ENCODE peak calls at places on chromosome 15, in four cellular contexts. One of them, this sample, is unnamed.

GRCh38 chr15:62758126-62758951 is 284.2 kb upstream of the TPM1 start:
- DNase-seq in suprapubic skin: no peak
- DNase-seq in heart left ventricle: no peak
- DNase-seq in stimulated activated naive CD4-positive, alpha-beta T cell: no peak
- DNase-seq in this sample: no peak

GRCh38 chr15:45314960-45315359 is 62.9 kb downstream of the SLC28A2 start:
- DNase-seq in suprapubic skin: no peak
- DNase-seq in heart left ventricle: peak; percentile 23
- DNase-seq in stimulated activated naive CD4-positive, alpha-beta T cell: no peak
- DNase-seq in this sample: no peak

GRCh38 chr15:25777047-25777446 is 86.1 kb downstream of the ATP10A start:
- DNase-seq in suprapubic skin: no peak
- DNase-seq in heart left ventricle: no peak
- DNase-seq in stimulated activated naive CD4-positive, alpha-beta T cell: no peak
- DNase-seq in this sample: no peak

GRCh38 chr15:23648920-23649515 is 1.4 kb upstream of the MAGEL2 start:
- DNase-seq in suprapubic skin: no peak
- DNase-seq in heart left ventricle: no peak
- DNase-seq in stimulated activated naive CD4-positive, alpha-beta T cell: peak; percentile 4
- DNase-seq in this sample: peak; percentile 62

GRCh38 chr15:64426845-64427465 is 33.4 kb upstream of the ZNF609 start:
- DNase-seq in suprapubic skin: no peak
- DNase-seq in heart left ventricle: no peak
- DNase-seq in stimulated activated naive CD4-positive, alpha-beta T cell: no peak
- DNase-seq in this sample: peak; percentile 7

GRCh38 chr15:45111390-45112142 is 2.4 kb downstream of the DUOX2 start:
- DNase-seq in suprapubic skin: no peak
- DNase-seq in heart left ventricle: no peak
- DNase-seq in stimulated activated naive CD4-positive, alpha-beta T cell: no peak
- DNase-seq in this sample: no peak

GRCh38 chr15:77160562-77161481 is 89.9 kb upstream of the TSPAN3 start:
- DNase-seq in suprapubic skin: no peak
- DNase-seq in heart left ventricle: no peak
- DNase-seq in stimulated activated naive CD4-positive, alpha-beta T cell: no peak
- DNase-seq in this sample: no peak

GRCh38 chr15:70343961-70344360 is 246.2 kb upstream of the TLE3 start:
- DNase-seq in suprapubic skin: no peak
- DNase-seq in heart left ventricle: no peak
- DNase-seq in stimulated activated naive CD4-positive, alpha-beta T cell: no peak
- DNase-seq in this sample: no peak

GRCh38 chr15:49847937-49848823 is 227.3 kb downstream of the DTWD1 start:
- DNase-seq in suprapubic skin: no peak
- DNase-seq in heart left ventricle: no peak
- DNase-seq in stimulated activated naive CD4-positive, alpha-beta T cell: no peak
- DNase-seq in this sample: no peak

GRCh38 chr15:85702321-85703230 is 92.1 kb downstream of the KLHL25 start:
- DNase-seq in suprapubic skin: no peak
- DNase-seq in heart left ventricle: no peak
- DNase-seq in stimulated activated naive CD4-positive, alpha-beta T cell: no peak
- DNase-seq in this sample: no peak

GRCh38 chr15:83732770-83733169 is 78.8 kb downstream of the ADAMTSL3 start:
- DNase-seq in suprapubic skin: no peak
- DNase-seq in heart left ventricle: no peak
- DNase-seq in stimulated activated naive CD4-positive, alpha-beta T cell: no peak
- DNase-seq in this sample: no peak

GRCh38 chr15:67884009-67884408 is 44.2 kb upstream of the RNU6-1 start:
- DNase-seq in suprapubic skin: no peak
- DNase-seq in heart left ventricle: no peak
- DNase-seq in stimulated activated naive CD4-positive, alpha-beta T cell: no peak
- DNase-seq in this sample: no peak

GRCh38 chr15:100680726-100681125 is 78.3 kb downstream of the ASB7 start:
- DNase-seq in suprapubic skin: no peak
- DNase-seq in heart left ventricle: no peak
- DNase-seq in stimulated activated naive CD4-positive, alpha-beta T cell: no peak
- DNase-seq in this sample: no peak

GRCh38 chr15:57551717-57552677 is 39.7 kb upstream of the MYZAP start:
- DNase-seq in suprapubic skin: no peak
- DNase-seq in heart left ventricle: peak; percentile 65
- DNase-seq in stimulated activated naive CD4-positive, alpha-beta T cell: no peak
- DNase-seq in this sample: no peak

GRCh38 chr15:71080705-71081104 is 34.6 kb upstream of the THSD4 start:
- DNase-seq in suprapubic skin: no peak
- DNase-seq in heart left ventricle: no peak
- DNase-seq in stimulated activated naive CD4-positive, alpha-beta T cell: no peak
- DNase-seq in this sample: no peak

GRCh38 chr15:79516646-79517045 is 84.5 kb downstream of the MINAR1 start:
- DNase-seq in suprapubic skin: no peak
- DNase-seq in heart left ventricle: no peak
- DNase-seq in stimulated activated naive CD4-positive, alpha-beta T cell: no peak
- DNase-seq in this sample: no peak

GRCh38 chr15:67125589-67126502 is 60.4 kb downstream of the SMAD3 start:
- DNase-seq in suprapubic skin: peak; percentile 89
- DNase-seq in heart left ventricle: peak; percentile 85
- DNase-seq in stimulated activated naive CD4-positive, alpha-beta T cell: no peak
- DNase-seq in this sample: no peak

GRCh38 chr15:65275104-65275727 is 11.5 kb downstream of the PARP16 start:
- DNase-seq in suprapubic skin: no peak
- DNase-seq in heart left ventricle: no peak
- DNase-seq in stimulated activated naive CD4-positive, alpha-beta T cell: no peak
- DNase-seq in this sample: no peak

GRCh38 chr15:30859091-30859874 is 44.4 kb upstream of the FAN1 start:
- DNase-seq in suprapubic skin: no peak
- DNase-seq in heart left ventricle: no peak
- DNase-seq in stimulated activated naive CD4-positive, alpha-beta T cell: no peak
- DNase-seq in this sample: peak; percentile 17

GRCh38 chr15:70514236-70514635 is 249.1 kb downstream of the UACA start:
- DNase-seq in suprapubic skin: no peak
- DNase-seq in heart left ventricle: no peak
- DNase-seq in stimulated activated naive CD4-positive, alpha-beta T cell: no peak
- DNase-seq in this sample: no peak

GRCh38 chr15:40043927-40044716 is 5.1 kb upstream of the SRP14 start:
- DNase-seq in suprapubic skin: no peak
- DNase-seq in heart left ventricle: no peak
- DNase-seq in stimulated activated naive CD4-positive, alpha-beta T cell: no peak
- DNase-seq in this sample: no peak

GRCh38 chr15:40894689-40895308 is 549 bp downstream of the VPS18 start:
- DNase-seq in suprapubic skin: no peak
- DNase-seq in heart left ventricle: no peak
- DNase-seq in stimulated activated naive CD4-positive, alpha-beta T cell: peak; percentile 47
- DNase-seq in this sample: peak; percentile 74

GRCh38 chr15:71411538-71412482 is 296.5 kb downstream of the THSD4 start:
- DNase-seq in suprapubic skin: no peak
- DNase-seq in heart left ventricle: no peak
- DNase-seq in stimulated activated naive CD4-positive, alpha-beta T cell: no peak
- DNase-seq in this sample: no peak

GRCh38 chr15:85625856-85626255 is 168.9 kb downstream of the KLHL25 start:
- DNase-seq in suprapubic skin: no peak
- DNase-seq in heart left ventricle: no peak
- DNase-seq in stimulated activated naive CD4-positive, alpha-beta T cell: no peak
- DNase-seq in this sample: no peak

GRCh38 chr15:40314723-40315276 is 7.1 kb upstream of the PLCB2 start:
- DNase-seq in suprapubic skin: no peak
- DNase-seq in heart left ventricle: no peak
- DNase-seq in stimulated activated naive CD4-positive, alpha-beta T cell: no peak
- DNase-seq in this sample: no peak

GRCh38 chr15:80550219-80550909 is 144.7 kb upstream of the ABHD17C start:
- DNase-seq in suprapubic skin: no peak
- DNase-seq in heart left ventricle: no peak
- DNase-seq in stimulated activated naive CD4-positive, alpha-beta T cell: no peak
- DNase-seq in this sample: no peak

GRCh38 chr15:27889258-27889657 is 209.9 kb downstream of the OCA2 start:
- DNase-seq in suprapubic skin: no peak
- DNase-seq in heart left ventricle: no peak
- DNase-seq in stimulated activated naive CD4-positive, alpha-beta T cell: no peak
- DNase-seq in this sample: no peak

GRCh38 chr15:37582852-37583251 is 351.6 kb upstream of the TMCO5A start:
- DNase-seq in suprapubic skin: peak; percentile 78
- DNase-seq in heart left ventricle: no peak
- DNase-seq in stimulated activated naive CD4-positive, alpha-beta T cell: no peak
- DNase-seq in this sample: no peak

GRCh38 chr15:48592221-48592731 is 53.2 kb downstream of the FBN1 start:
- DNase-seq in suprapubic skin: no peak
- DNase-seq in heart left ventricle: no peak
- DNase-seq in stimulated activated naive CD4-positive, alpha-beta T cell: no peak
- DNase-seq in this sample: no peak

GRCh38 chr15:99224815-99225214 is 24.6 kb downstream of the TTC23 start:
- DNase-seq in suprapubic skin: no peak
- DNase-seq in heart left ventricle: no peak
- DNase-seq in stimulated activated naive CD4-positive, alpha-beta T cell: no peak
- DNase-seq in this sample: no peak

GRCh38 chr15:33735143-33735542 is 233.2 kb upstream of the CHRM5 start:
- DNase-seq in suprapubic skin: no peak
- DNase-seq in heart left ventricle: no peak
- DNase-seq in stimulated activated naive CD4-positive, alpha-beta T cell: no peak
- DNase-seq in this sample: no peak

GRCh38 chr15:81032818-81033217 is 32.1 kb downstream of the TLNRD1 start:
- DNase-seq in suprapubic skin: no peak
- DNase-seq in heart left ventricle: no peak
- DNase-seq in stimulated activated naive CD4-positive, alpha-beta T cell: no peak
- DNase-seq in this sample: no peak

GRCh38 chr15:48087844-48088243 is 32.9 kb upstream of the SLC24A5 start:
- DNase-seq in suprapubic skin: no peak
- DNase-seq in heart left ventricle: no peak
- DNase-seq in stimulated activated naive CD4-positive, alpha-beta T cell: no peak
- DNase-seq in this sample: no peak

GRCh38 chr15:79844221-79844620 is 52.6 kb downstream of the MTHFS start:
- DNase-seq in suprapubic skin: no peak
- DNase-seq in heart left ventricle: no peak
- DNase-seq in stimulated activated naive CD4-positive, alpha-beta T cell: no peak
- DNase-seq in this sample: no peak

GRCh38 chr15:45648521-45649200 is 13.8 kb downstream of the SQOR start:
- DNase-seq in suprapubic skin: no peak
- DNase-seq in heart left ventricle: no peak
- DNase-seq in stimulated activated naive CD4-positive, alpha-beta T cell: no peak
- DNase-seq in this sample: no peak

GRCh38 chr15:78453447-78453846 is 15.4 kb downstream of the IREB2 start:
- DNase-seq in suprapubic skin: no peak
- DNase-seq in heart left ventricle: no peak
- DNase-seq in stimulated activated naive CD4-positive, alpha-beta T cell: no peak
- DNase-seq in this sample: no peak

GRCh38 chr15:25608926-25609325 is 170.1 kb upstream of the UBE3A start:
- DNase-seq in suprapubic skin: no peak
- DNase-seq in heart left ventricle: no peak
- DNase-seq in stimulated activated naive CD4-positive, alpha-beta T cell: no peak
- DNase-seq in this sample: no peak